ENCODE peak calls at places on chromosomes 12 and 14, in six cellular contexts. P is IMR-90, V is neuronal stem cell, H is H9, N is H1, U is mesendoderm. T is an unnamed sample.
A peak's percentile ranks its signal among the peaks of the same experiment; 100 is the strongest.

GRCh38 chr12:25692115-25693035 is 139.3 kb upstream of the LMNTD1 start:
- DNase-seq in P (no peak), V (no peak), H (no peak), N (no peak), U (peak; percentile 19), T (peak; percentile 90)

GRCh38 chr14:54737132-54737711 is 165.4 kb downstream of the GCH1 start:
- DNase-seq in P (peak; percentile 82), V (no peak), H (no peak), N (no peak), U (peak; percentile 9), T (peak; percentile 76)

GRCh38 chr12:50579757-50580267 is 75.0 kb downstream of the DIP2B start:
- DNase-seq in P (peak; percentile 60), V (no peak), H (no peak), N (no peak), U (no peak), T (no peak)

GRCh38 chr12:27009926-27010325 is 4.3 kb downstream of the TM7SF3 start:
- DNase-seq in P (no peak), V (no peak), H (no peak), N (no peak), U (no peak), T (no peak)

GRCh38 chr14:32571551-32571950 is 242.5 kb downstream of the AKAP6 start:
- DNase-seq in P (no peak), V (no peak), H (no peak), N (no peak), U (no peak), T (no peak)

GRCh38 chr12:662541-663292 is 528 bp downstream of the NINJ2 start:
- DNase-seq in P (no peak), V (no peak), H (no peak), N (no peak), U (no peak), T (no peak)

GRCh38 chr12:88325828-88326214 is 183.7 kb downstream of the TMTC3 start:
- DNase-seq in P (peak; percentile 71), V (no peak), H (no peak), N (no peak), U (no peak), T (peak; percentile 69)

GRCh38 chr14:99522457-99522891 is 41.3 kb downstream of the CCNK start:
- DNase-seq in P (peak; percentile 78), V (no peak), H (no peak), N (no peak), U (peak; percentile 47), T (peak; percentile 81)

GRCh38 chr14:75373616-75374015 is 54.2 kb upstream of the JDP2 start:
- DNase-seq in P (no peak), V (no peak), H (no peak), N (no peak), U (no peak), T (no peak)

GRCh38 chr12:48004039-48004940 is at the start of gene COL2A1:
- DNase-seq in P (peak; percentile 12), V (peak; percentile 96), H (peak; percentile 90), N (peak; percentile 88), U (peak; percentile 71), T (peak; percentile 40)

GRCh38 chr12:14873440-14874185 is 12.0 kb downstream of the MGP start:
- DNase-seq in P (peak; percentile 16), V (no peak), H (no peak), N (no peak), U (no peak), T (no peak)

GRCh38 chr12:54225666-54226065 is 36.9 kb upstream of the SMUG1 start:
- DNase-seq in P (no peak), V (no peak), H (no peak), N (no peak), U (no peak), T (no peak)

GRCh38 chr12:64674367-64674922 is 64.2 kb downstream of the RASSF3 start:
- DNase-seq in P (no peak), V (no peak), H (no peak), N (no peak), U (no peak), T (no peak)

GRCh38 chr12:47085815-47086252 is 6.1 kb upstream of the AMIGO2 start:
- DNase-seq in P (peak; percentile 77), V (no peak), H (peak; percentile 51), N (no peak), U (peak; percentile 94), T (peak; percentile 88)

GRCh38 chr12:1881301-1881700 is 37.2 kb downstream of the CACNA2D4 start:
- DNase-seq in P (no peak), V (no peak), H (peak; percentile 18), N (peak; percentile 30), U (no peak), T (no peak)

GRCh38 chr12:3713483-3713882 is 39.4 kb downstream of the CRACR2A start:
- DNase-seq in P (no peak), V (no peak), H (no peak), N (peak; percentile 40), U (peak; percentile 80), T (no peak)

GRCh38 chr12:62414180-62414579 is 52.4 kb upstream of the MON2 start:
- DNase-seq in P (no peak), V (no peak), H (no peak), N (no peak), U (no peak), T (no peak)

GRCh38 chr12:13376627-13377373 is 180.3 kb downstream of the EMP1 start:
- DNase-seq in P (no peak), V (no peak), H (peak; percentile 18), N (peak; percentile 24), U (peak; percentile 46), T (no peak)

GRCh38 chr12:111759991-111760390 is 6.7 kb upstream of the ALDH2 start:
- DNase-seq in P (no peak), V (no peak), H (no peak), N (no peak), U (no peak), T (no peak)

GRCh38 chr14:61695695-61696527 is 598 bp downstream of the HIF1A start:
- DNase-seq in P (peak; percentile 47), V (peak; percentile 76), H (peak; percentile 62), N (peak; percentile 82), U (peak; percentile 81), T (peak; percentile 66)

GRCh38 chr14:73944432-73945158 is 5.3 kb downstream of the FAM161B start:
- DNase-seq in P (no peak), V (no peak), H (no peak), N (no peak), U (no peak), T (no peak)

GRCh38 chr12:65568517-65568916 is 255.8 kb upstream of the HMGA2 start:
- DNase-seq in P (peak; percentile 84), V (no peak), H (no peak), N (no peak), U (no peak), T (no peak)

GRCh38 chr12:11771895-11772502 is 122.5 kb downstream of the ETV6 start:
- DNase-seq in P (peak; percentile 69), V (no peak), H (no peak), N (no peak), U (no peak), T (no peak)

GRCh38 chr14:95157987-95158712 is 821 bp upstream of the DICER1 start:
- DNase-seq in P (no peak), V (no peak), H (peak; percentile 53), N (no peak), U (peak; percentile 53), T (no peak)

GRCh38 chr14:100025111-100025510 is 40.1 kb upstream of the EVL start:
- DNase-seq in P (peak; percentile 55), V (no peak), H (peak; percentile 77), N (no peak), U (peak; percentile 89), T (peak; percentile 45)

GRCh38 chr12:124430491-124430890 is 135.6 kb downstream of the RFLNA start:
- DNase-seq in P (no peak), V (no peak), H (no peak), N (no peak), U (no peak), T (no peak)

GRCh38 chr12:25903603-25904245 is 54.8 kb upstream of the RASSF8 start:
- DNase-seq in P (no peak), V (no peak), H (no peak), N (no peak), U (no peak), T (peak; percentile 3)

GRCh38 chr14:98198385-98198784 is 1073.6 kb downstream of the BCL11B start:
- DNase-seq in P (no peak), V (no peak), H (no peak), N (no peak), U (no peak), T (no peak)

GRCh38 chr14:20683896-20684661 is at the start of gene RNASE4:
- DNase-seq in P (peak; percentile 93), V (peak; percentile 66), H (peak; percentile 80), N (peak; percentile 85), U (peak; percentile 97), T (peak; percentile 93)

GRCh38 chr14:20681348-20682126 is 2.8 kb upstream of the RNASE4 start:
- DNase-seq in P (peak; percentile 87), V (peak; percentile 89), H (peak; percentile 91), N (peak; percentile 97), U (peak; percentile 95), T (peak; percentile 92)

GRCh38 chr14:20683125-20683895 is 1.1 kb upstream of the RNASE4 start:
- DNase-seq in P (peak; percentile 94), V (peak; percentile 89), H (peak; percentile 87), N (peak; percentile 88), U (peak; percentile 98), T (peak; percentile 93)

GRCh38 chr14:20682127-20682434 is 2.3 kb upstream of the RNASE4 start:
- DNase-seq in P (no peak), V (no peak), H (no peak), N (no peak), U (no peak), T (no peak)

GRCh38 chr14:20682435-20683124 is 1.8 kb upstream of the RNASE4 start:
- DNase-seq in P (peak; percentile 92), V (peak; percentile 82), H (peak; percentile 84), N (peak; percentile 76), U (peak; percentile 92), T (peak; percentile 97)
- H3K4ac ChIP-seq in P (peak overlapping the region; percentile 90), V (no peak overlapping the region), H (no peak overlapping the region), N (peak overlapping the region; percentile 80), U (peak overlapping the region; percentile 78), T (peak overlapping the region; percentile 83)

GRCh38 chr12:29556363-29556762 is 58.9 kb upstream of the OVCH1 start:
- DNase-seq in P (no peak), V (no peak), H (no peak), N (no peak), U (no peak), T (no peak)
- H2BK15ac ChIP-seq in P (no peak overlapping the region), V (no peak overlapping the region), H (no peak overlapping the region), N (no peak overlapping the region), U (no peak overlapping the region), T (no peak overlapping the region)

GRCh38 chr14:101571004-101571403 is 9.7 kb downstream of the DIO3 start:
- DNase-seq in P (no peak), V (no peak), H (no peak), N (no peak), U (no peak), T (no peak)
- H3K23ac ChIP-seq in P (no peak overlapping the region), V (no peak overlapping the region), H (no peak overlapping the region), N (no peak overlapping the region), U (no peak overlapping the region), T (no peak overlapping the region)

DNA sequence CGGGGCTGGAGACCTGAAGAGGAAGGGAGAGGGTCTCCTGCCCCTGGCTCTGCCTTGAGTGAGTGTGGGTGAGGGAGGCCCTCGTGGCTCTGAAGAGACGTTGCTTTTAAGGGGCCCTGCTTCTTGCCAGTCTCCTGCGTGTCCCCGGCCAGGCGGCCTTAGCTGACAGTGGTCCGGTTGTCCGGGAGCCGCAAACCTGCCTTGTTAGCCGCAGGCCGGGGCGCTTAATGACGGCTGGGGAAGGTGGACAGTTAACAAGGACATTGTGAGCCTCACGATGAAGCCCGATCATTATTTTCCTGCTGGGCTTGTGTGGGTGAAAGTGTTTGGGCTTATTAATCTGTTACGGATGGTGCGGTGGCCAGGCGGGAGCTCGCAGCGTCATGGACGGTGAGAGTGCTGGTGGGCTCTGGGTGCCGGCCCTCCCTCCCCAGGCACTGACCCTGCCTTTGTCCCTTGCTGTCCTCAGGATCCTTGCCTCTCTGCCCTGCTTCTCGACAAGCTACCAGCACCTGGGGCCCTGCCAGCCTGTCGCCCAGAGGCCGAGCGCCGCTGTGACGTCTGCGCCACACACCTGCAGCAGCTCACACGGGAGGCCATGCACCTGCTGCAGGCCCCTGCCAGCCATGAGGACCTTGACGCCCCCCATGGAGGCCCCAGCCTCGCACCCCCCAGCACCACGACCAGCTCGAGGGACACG is 13.3 kb downstream of the KIF26A start:
- DNase-seq in P (no peak), V (no peak), H (no peak), N (no peak), U (no peak), T (no peak)
- H3K4ac ChIP-seq in P (no peak overlapping the region), V (no peak overlapping the region), H (no peak overlapping the region), N (no peak overlapping the region), U (no peak overlapping the region), T (peak overlapping the region; percentile 59)